ENCODE peak calls at places on chromosomes 6 and 20, in eight cellular contexts. F is lower lobe of right lung; O is foreskin fibroblast; E is hypothalamus; P is NCI-H1092 treated with DMSO at 0.1 percent for 48 hours; C is activated T-cell treated with anti-CD3 and anti-CD28 coated beads, Interleukin-2, amount 50 U/mL, for 24 hours; U is central memory CD8-positive, alpha-beta T cell; D is substantia nigra. M is an unnamed sample.
A peak's percentile ranks its signal among the peaks of the same experiment; 100 is the strongest.

GRCh38 chr6:47034919-47035318 is 7.2 kb downstream of the ADGRF1 start:
- DNase-seq in O (peak; percentile 69), F (no peak), U (no peak), C (no peak), D (no peak), P (peak; percentile 73), E (no peak), M (peak; percentile 91)

GRCh38 chr20:48049631-48050030 is 264.4 kb upstream of the SULF2 start:
- DNase-seq in U (no peak), D (no peak), C (no peak), E (no peak), O (no peak), P (peak; percentile 14), F (no peak), M (peak; percentile 20)

GRCh38 chr20:11432407-11432806 is 485.3 kb upstream of the BTBD3 start:
- DNase-seq in O (peak; percentile 46), C (no peak), P (no peak), E (no peak), U (no peak), D (no peak), F (no peak), M (no peak)

GRCh38 chr6:7129784-7130569 is 22.2 kb downstream of the RREB1 start:
- DNase-seq in F (peak; percentile 67), O (no peak), U (no peak), E (no peak), P (no peak), D (no peak), C (peak; percentile 55), M (no peak)

GRCh38 chr6:37433657-37434271 is 743 bp downstream of the CMTR1 start:
- DNase-seq in O (no peak), C (peak; percentile 55), D (peak; percentile 23), U (peak; percentile 26), E (no peak), F (no peak), P (no peak), M (peak; percentile 30)

GRCh38 chr20:64185276-64185900 is 21.1 kb downstream of the MYT1 start:
- DNase-seq in C (no peak), U (no peak), D (no peak), E (no peak), F (peak; percentile 37), P (no peak), O (no peak), M (no peak)

GRCh38 chr6:113596907-113597583 is 260.1 kb upstream of the MARCKS start:
- DNase-seq in P (peak; percentile 64), F (no peak), C (no peak), E (no peak), O (peak; percentile 72), D (no peak), U (no peak), M (peak; percentile 9)

GRCh38 chr6:47787620-47788497 is 6.0 kb downstream of the OPN5 start:
- DNase-seq in U (peak; percentile 24), F (peak; percentile 71), E (no peak), D (peak; percentile 8), O (peak; percentile 14), P (peak; percentile 43), C (peak; percentile 66), M (peak; percentile 68)

GRCh38 chr6:31495580-31495979 is 2.4 kb upstream of the MICB start:
- DNase-seq in C (no peak), U (no peak), P (no peak), D (no peak), E (no peak), F (no peak), O (peak; percentile 44), M (peak; percentile 38)

GRCh38 chr6:38713812-38714211 is 1.3 kb upstream of the DNAH8 start:
- DNase-seq in D (no peak), C (peak; percentile 62), E (no peak), P (no peak), O (no peak), F (no peak), U (no peak), M (peak; percentile 45)

GRCh38 chr20:61436268-61436667 is 184.2 kb downstream of the CDH4 start:
- DNase-seq in O (peak; percentile 34), F (no peak), E (no peak), C (no peak), P (no peak), U (no peak), D (no peak), M (peak; percentile 1)

GRCh38 chr6:47164877-47165276 is 122.7 kb upstream of the ADGRF1 start:
- DNase-seq in O (no peak), U (no peak), E (no peak), C (no peak), F (no peak), P (no peak), D (no peak), M (no peak)

GRCh38 chr6:24854077-24854670 is 55.5 kb upstream of the ARMH2 start:
- DNase-seq in C (no peak), O (no peak), F (no peak), P (no peak), E (no peak), U (no peak), D (no peak), M (no peak)

GRCh38 chr6:137044366-137045220 is at the start of gene IL20RA:
- DNase-seq in D (no peak), U (no peak), P (peak; percentile 18), E (peak; percentile 9), C (peak; percentile 40), O (no peak), F (peak; percentile 74), M (peak; percentile 28)

GRCh38 chr6:37709932-37710565 is 12.4 kb upstream of the MDGA1 start:
- DNase-seq in U (no peak), F (no peak), D (no peak), O (no peak), P (no peak), C (no peak), E (no peak), M (no peak)

GRCh38 chr6:65182681-65183080 is 524.3 kb downstream of the EYS start:
- DNase-seq in O (no peak), P (no peak), U (no peak), D (no peak), F (no peak), C (no peak), E (no peak), M (no peak)

GRCh38 chr6:79600313-79601019 is 30.7 kb upstream of the SH3BGRL2 start:
- DNase-seq in O (no peak), P (no peak), D (no peak), F (no peak), U (no peak), E (no peak), C (no peak), M (no peak)

GRCh38 chr20:11140359-11140758 is 466.6 kb upstream of the JAG1 start:
- DNase-seq in E (no peak), C (no peak), P (no peak), U (no peak), O (peak; percentile 70), D (no peak), F (no peak), M (peak; percentile 15)

GRCh38 chr6:24600903-24601302 is 45.1 kb downstream of the KIAA0319 start:
- DNase-seq in E (no peak), D (no peak), O (no peak), C (no peak), P (no peak), F (no peak), U (no peak), M (no peak)

GRCh38 chr20:17097603-17098002 is 129.2 kb upstream of the PCSK2 start:
- DNase-seq in P (no peak), D (no peak), F (no peak), O (no peak), U (no peak), E (no peak), C (no peak), M (no peak)

M was measured in dermis blood vessel endothelial cell.